ENCODE peak calls at places on chromosomes 1 and 21, in five cellular contexts. U is activated effector memory CD4-positive, alpha-beta T cell treated with Interleukin-2 at 50 U/mL for 16 hours; X is NCI-H1930; O is CD8-positive, alpha-beta memory T cell; F is anterior cingulate cortex. C is an unnamed sample.

GRCh38 chr1:223700388-223700918 is 11.9 kb upstream of the CAPN2 start:
- DNase-seq in X (no peak), O (no peak), U (no peak), F (no peak), C (no peak)

GRCh38 chr1:227549892-227550291 is 13.5 kb upstream of the ZNF678 start:
- DNase-seq in X (no peak), O (no peak), U (no peak), F (no peak), C (no peak)

GRCh38 chr1:43531453-43531905 is 796 bp downstream of the PTPRF start:
- DNase-seq in U (no peak), O (peak; percentile 49), X (peak; percentile 22), F (no peak), C (no peak)

GRCh38 chr1:39872698-39873097 is 10.6 kb downstream of the TRIT1 start:
- DNase-seq in F (no peak), O (no peak), X (no peak), U (no peak), C (no peak)

GRCh38 chr1:21874778-21875547 is 62.1 kb downstream of the HSPG2 start:
- DNase-seq in X (no peak), O (no peak), U (no peak), F (no peak), C (no peak)

GRCh38 chr1:209567788-209568187 is 15.7 kb upstream of the CAMK1G start:
- DNase-seq in U (no peak), O (no peak), F (no peak), X (no peak), C (no peak)

GRCh38 chr1:62407398-62408009 is 29.3 kb upstream of the USP1 start:
- DNase-seq in O (no peak), X (peak; percentile 22), F (no peak), U (no peak), C (no peak)

GRCh38 chr1:31368611-31369107 is 4.2 kb downstream of the FABP3 start:
- DNase-seq in O (no peak), U (no peak), F (no peak), X (no peak), C (no peak)

GRCh38 chr1:203268901-203269653 is 36.2 kb upstream of the BTG2 start:
- DNase-seq in X (peak; percentile 68), U (no peak), O (no peak), F (no peak), C (no peak)

GRCh38 chr1:234823191-234824176 is 213.5 kb upstream of the IRF2BP2 start:
- DNase-seq in U (no peak), X (peak; percentile 14), O (no peak), F (no peak), C (no peak)

GRCh38 chr1:5983361-5984103 is 8.7 kb downstream of the NPHP4 start:
- DNase-seq in F (no peak), O (no peak), X (no peak), U (no peak), C (no peak)

GRCh38 chr1:11406845-11407244 is 72.1 kb upstream of the DISP3 start:
- DNase-seq in F (no peak), X (no peak), O (no peak), U (no peak), C (no peak)

GRCh38 chr1:167651161-167651693 is 21.2 kb downstream of the RCSD1 start:
- DNase-seq in O (no peak), F (no peak), X (no peak), U (no peak), C (no peak)

GRCh38 chr21:42855937-42856335 is 23.4 kb downstream of the WDR4 start:
- DNase-seq in O (no peak), U (no peak), X (no peak), F (no peak), C (no peak)

GRCh38 chr1:164785841-164786534 is 227.0 kb downstream of the PBX1 start:
- DNase-seq in F (no peak), O (no peak), U (no peak), X (no peak), C (no peak)

GRCh38 chr21:43302769-43303168 is 124.2 kb downstream of the SIK1 start:
- DNase-seq in U (no peak), X (no peak), F (no peak), O (peak; percentile 24), C (no peak)